ENCODE peak calls at places on chromosomes 12 and 14, in four cellular contexts. V is stimulated activated naive B cell treated with anti-CD40 and anti-IgM and Interleukin-4, amounts not matched to agents 10 μg/mL and 1 μg/mL and 100 μg/mL, for 72 hours; Z is HEK293T; O is C1 segment of cervical spinal cord. K is an unnamed sample.

GRCh38 chr12:40622246-40622838 is 69.9 kb upstream of the CNTN1 start:
- DNase-seq in V (no peak), Z (peak; percentile 36), O (no peak), K (peak; percentile 16)

GRCh38 chr14:100103261-100104005 is 38.2 kb downstream of the EVL start:
- DNase-seq in V (no peak), Z (no peak), O (no peak), K (no peak)

GRCh38 chr12:111033281-111034147 is 113.1 kb upstream of the MYL2 start:
- DNase-seq in V (no peak), Z (peak; percentile 60), O (no peak), K (no peak)

GRCh38 chr14:35365130-35366047 is 39.2 kb downstream of the NFKBIA start:
- DNase-seq in V (peak; percentile 69), Z (no peak), O (peak; percentile 88), K (peak; percentile 91)

GRCh38 chr12:122820838-122821271 is 14.4 kb upstream of the HIP1R start:
- DNase-seq in V (peak; percentile 42), Z (no peak), O (no peak), K (no peak)

GRCh38 chr12:39931857-39932256 is 174.0 kb downstream of the SLC2A13 start:
- DNase-seq in V (no peak), Z (no peak), O (no peak), K (no peak)

GRCh38 chr12:132787877-132788276 is 26.2 kb upstream of the ANKLE2 start:
- DNase-seq in V (no peak), Z (no peak), O (no peak), K (no peak)

GRCh38 chr12:24011927-24012326 is 62.5 kb upstream of the SOX5 start:
- DNase-seq in V (no peak), Z (no peak), O (no peak), K (no peak)

GRCh38 chr14:92737206-92737605 is 11.2 kb downstream of the LGMN start:
- DNase-seq in V (no peak), Z (no peak), O (no peak), K (no peak)

GRCh38 chr12:46461459-46461858 is 88.9 kb upstream of the SLC38A2 start:
- DNase-seq in V (no peak), Z (no peak), O (no peak), K (no peak)

GRCh38 chr12:21839776-21840175 is 65.3 kb upstream of the KCNJ8 start:
- DNase-seq in V (no peak), Z (no peak), O (no peak), K (no peak)

GRCh38 chr12:55957106-55957859 is 8.6 kb downstream of the PMEL start:
- DNase-seq in V (no peak), Z (no peak), O (no peak), K (no peak)

GRCh38 chr14:101953151-101953550 is 11.2 kb upstream of the DYNC1H1 start:
- DNase-seq in V (no peak), Z (no peak), O (no peak), K (no peak)

GRCh38 chr12:6883252-6883651 is 10.1 kb upstream of the SPSB2 start:
- DNase-seq in V (no peak), Z (no peak), O (no peak), K (no peak)

GRCh38 chr14:36504805-36505192 is 15.2 kb downstream of the NKX2-1 start:
- DNase-seq in V (no peak), Z (no peak), O (no peak), K (no peak)

GRCh38 chr14:72605096-72605920 is 288.6 kb downstream of the DPF3 start:
- DNase-seq in V (no peak), Z (no peak), O (no peak), K (no peak)

GRCh38 chr12:81644503-81644902 is 114.6 kb downstream of the PPFIA2 start:
- DNase-seq in V (no peak), Z (peak; percentile 19), O (no peak), K (peak; percentile 8)

K was measured in EL.